ENCODE peak calls at places on chromosomes 4 and X, in ten cellular contexts. F is AG10803; K is stimulated activated CD8-positive, alpha-beta memory T cell treated with anti-CD3 and anti-CD28 coated beads, Interleukin-15, amount 100 ng/mL, for 1 hour; N is psoas muscle; W is HT1080; H is renal cortical epithelial cell; O is AG20443; U is NCI-H2081; Z is astrocyte of the spinal cord; V is sigmoid colon. R is an unnamed sample.

GRCh38 chrX:618761-619450 is 11.7 kb upstream of the SHOX start:
- DNase-seq in F (no peak), K (no peak), N (no peak), W (no peak), H (no peak), O (no peak), U (no peak), Z (no peak), V (no peak), R (no peak)

GRCh38 chr4:76783836-76784235 is 114.1 kb downstream of the SOWAHB start:
- DNase-seq in F (peak), K (no peak), N (no peak), W (peak), H (peak), O (no peak), U (no peak), Z (peak), V (no peak), R (no peak)

GRCh38 chrX:130172127-130172834 is 519 bp downstream of the RAB33A start:
- DNase-seq in F (no peak), K (no peak), N (no peak), W (no peak), H (no peak), O (no peak), U (no peak), Z (no peak), V (peak), R (no peak)

GRCh38 chr4:2163311-2163821 is 78.6 kb downstream of the HAUS3 start:
- DNase-seq in F (no peak), K (no peak), N (no peak), W (no peak), H (no peak), O (no peak), U (no peak), Z (no peak), V (no peak), R (no peak)

GRCh38 chrX:119871245-119871598 is 311 bp downstream of the RNF113A start:
- DNase-seq in F (no peak), K (no peak), N (no peak), W (no peak), H (peak), O (no peak), U (peak), Z (peak), V (no peak), R (peak)

GRCh38 chr4:74283614-74284013 is 24.7 kb upstream of the EPGN start:
- DNase-seq in F (peak), K (no peak), N (no peak), W (peak), H (peak), O (peak), U (no peak), Z (peak), V (no peak), R (no peak)

GRCh38 chrX:55908685-55909212 is 191.2 kb downstream of the RRAGB start:
- DNase-seq in F (peak), K (no peak), N (no peak), W (peak), H (peak), O (peak), U (no peak), Z (peak), V (no peak), R (no peak)

GRCh38 chrX:103248553-103248952 is 6.4 kb downstream of the TCEAL8 start:
- DNase-seq in F (peak), K (no peak), N (no peak), W (no peak), H (peak), O (peak), U (peak), Z (peak), V (no peak), R (no peak)

GRCh38 chrX:13876652-13877051 is 59.8 kb upstream of the GPM6B start:
- DNase-seq in F (peak), K (no peak), N (no peak), W (peak), H (no peak), O (peak), U (no peak), Z (peak), V (no peak), R (no peak)

GRCh38 chr4:106583567-106583966 is 215.0 kb upstream of the GIMD1 start:
- DNase-seq in F (peak), K (no peak), N (no peak), W (peak), H (peak), O (peak), U (no peak), Z (peak), V (no peak), R (no peak)

GRCh38 chr4:65669008-65669971 is 999 bp downstream of the EPHA5 start:
- DNase-seq in F (peak), K (no peak), N (peak), W (no peak), H (no peak), O (peak), U (no peak), Z (peak), V (peak), R (no peak)

GRCh38 chr4:183544109-183544508 is 39.3 kb downstream of the ING2 start:
- DNase-seq in F (no peak), K (no peak), N (no peak), W (peak), H (no peak), O (no peak), U (no peak), Z (no peak), V (no peak), R (no peak)

GRCh38 chrX:135649561-135649960 is 63.9 kb upstream of the CT45A1 start:
- DNase-seq in F (no peak), K (no peak), N (no peak), W (no peak), H (no peak), O (no peak), U (no peak), Z (no peak), V (no peak), R (no peak)